ENCODE peak calls at places on chromosome 20, in six cellular contexts. U is mesendoderm, Y is H9, A is H1, Z is neuronal stem cell, O is mesenchymal stem cell. P is an unnamed sample.

GRCh38 chr20:14406495-14406894 is 69.1 kb upstream of the FLRT3 start:
- DNase-seq in Y (no peak), Z (no peak), U (peak; percentile 93), A (no peak), O (no peak), P (peak; percentile 36)

GRCh38 chr20:51487525-51488279 is 54.8 kb downstream of the NFATC2 start:
- DNase-seq in A (no peak), O (peak; percentile 93), Z (no peak), U (no peak), Y (no peak), P (peak; percentile 95)

GRCh38 chr20:17225891-17226409 is 890 bp upstream of the PCSK2 start:
- DNase-seq in Y (peak; percentile 45), O (no peak), U (peak; percentile 24), A (peak; percentile 56), Z (no peak), P (no peak)

GRCh38 chr20:52812231-52812847 is 159.8 kb upstream of the TSHZ2 start:
- DNase-seq in A (no peak), Y (no peak), O (no peak), U (peak; percentile 23), Z (no peak), P (no peak)

GRCh38 chr20:31708839-31709534 is 13.7 kb downstream of the BCL2L1 start:
- DNase-seq in Z (no peak), A (no peak), O (no peak), Y (no peak), U (no peak), P (no peak)

GRCh38 chr20:58847483-58847882 is 3.2 kb downstream of the GNAS-AS1 start:
- DNase-seq in Y (no peak), Z (no peak), U (no peak), A (no peak), O (no peak), P (no peak)

GRCh38 chr20:1711826-1712601 is 54.4 kb upstream of the SIRPG start:
- DNase-seq in Y (no peak), A (no peak), O (no peak), U (no peak), Z (no peak), P (no peak)

GRCh38 chr20:60137657-60138245 is 179.5 kb downstream of the CDH26 start:
- DNase-seq in Z (no peak), Y (no peak), A (peak; percentile 62), O (no peak), U (peak; percentile 67), P (peak; percentile 24)

GRCh38 chr20:50774515-50774914 is 20.3 kb upstream of the BCAS4 start:
- DNase-seq in A (no peak), U (no peak), Y (peak; percentile 4), O (no peak), Z (no peak), P (no peak)

GRCh38 chr20:40897177-40897700 is 131.4 kb upstream of the TOP1 start:
- DNase-seq in O (no peak), U (no peak), A (no peak), Z (no peak), Y (no peak), P (peak; percentile 47)

GRCh38 chr20:13790708-13791107 is 5.9 kb downstream of the NDUFAF5 start:
- DNase-seq in U (no peak), Z (no peak), A (no peak), O (no peak), Y (no peak), P (no peak)

GRCh38 chr20:14896569-14896968 is 559.2 kb upstream of the FLRT3 start:
- DNase-seq in A (no peak), Z (no peak), O (no peak), U (no peak), Y (no peak), P (no peak)

GRCh38 chr20:13996265-13996664 is 949 bp downstream of the MACROD2 start:
- DNase-seq in A (no peak), Y (no peak), U (peak; percentile 5), O (no peak), Z (no peak), P (no peak)

GRCh38 chr20:52493177-52493711 is 301.7 kb upstream of the ZFP64 start:
- DNase-seq in U (no peak), Z (no peak), A (no peak), O (peak; percentile 87), Y (no peak), P (peak; percentile 36)

GRCh38 chr20:53933232-53933846 is 137.1 kb downstream of the BCAS1 start:
- DNase-seq in U (no peak), A (no peak), O (no peak), Y (no peak), Z (no peak), P (no peak)

GRCh38 chr20:44069203-44069931 is 117.6 kb downstream of the JPH2 start:
- DNase-seq in Z (no peak), U (no peak), Y (no peak), O (no peak), A (peak; percentile 22), P (no peak)

GRCh38 chr20:24633521-24633920 is 164.1 kb downstream of the SYNDIG1 start:
- DNase-seq in O (no peak), Z (no peak), Y (no peak), A (peak; percentile 24), U (no peak), P (no peak)

GRCh38 chr20:44738779-44739477 is 6.7 kb upstream of the KCNK15 start:
- DNase-seq in Y (peak; percentile 90), U (peak; percentile 96), O (peak; percentile 65), A (peak; percentile 75), Z (peak; percentile 55), P (peak; percentile 67)

GRCh38 chr20:50578778-50579165 is 68.6 kb downstream of the PTPN1 start:
- DNase-seq in O (no peak), Z (no peak), U (no peak), Y (no peak), A (no peak), P (no peak)

GRCh38 chr20:62595491-62595890 is 46.8 kb upstream of the SLCO4A1 start:
- DNase-seq in Z (no peak), U (no peak), A (no peak), O (no peak), Y (no peak), P (peak; percentile 55)

GRCh38 chr20:35576816-35577215 is 34.9 kb downstream of the ERGIC3 start:
- DNase-seq in U (no peak), Z (no peak), O (no peak), A (no peak), Y (no peak), P (no peak)

GRCh38 chr20:35568645-35569044 is 26.8 kb downstream of the ERGIC3 start:
- DNase-seq in A (no peak), O (no peak), Z (no peak), Y (peak; percentile 69), U (peak; percentile 73), P (no peak)

GRCh38 chr20:35575958-35576357 is 34.1 kb downstream of the ERGIC3 start:
- DNase-seq in Y (no peak), U (no peak), A (no peak), Z (no peak), O (no peak), P (no peak)

GRCh38 chr20:35571566-35571965 is 29.7 kb downstream of the ERGIC3 start:
- DNase-seq in Z (no peak), U (no peak), Y (no peak), O (no peak), A (no peak), P (no peak)

GRCh38 chr20:35572838-35573237 is 31.0 kb downstream of the ERGIC3 start:
- DNase-seq in A (no peak), O (no peak), Z (no peak), Y (no peak), U (no peak), P (no peak)
- H2BK15ac ChIP-seq in A (no peak overlapping the region), O (no peak overlapping the region), Z (no peak overlapping the region), Y (no peak overlapping the region), U (no peak overlapping the region), P (no peak overlapping the region)

DNA sequence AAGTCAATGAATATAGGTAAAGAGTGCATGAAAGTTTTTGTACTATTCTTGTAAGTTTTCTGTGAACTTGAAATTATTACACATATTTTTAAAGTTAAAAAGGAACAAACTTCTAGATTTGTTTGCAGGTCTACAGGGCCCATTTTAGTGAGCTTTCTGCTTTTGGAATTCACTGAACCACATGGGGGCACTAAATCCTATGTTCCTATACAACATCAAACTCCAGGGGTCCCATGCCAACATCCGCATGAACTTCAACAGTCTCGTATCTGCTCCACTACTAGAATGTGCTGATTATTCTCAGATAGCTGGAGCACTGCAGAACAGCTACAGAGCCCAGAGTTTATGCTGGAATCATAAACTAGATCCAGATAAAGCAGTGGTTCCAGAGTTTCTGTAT is 347.9 kb upstream of the SPTLC3 start:
- DNase-seq in Z (peak; percentile 2), U (peak; percentile 83), O (no peak), A (peak; percentile 49), Y (peak; percentile 56), P (no peak)
- H2BK15ac ChIP-seq in Z (no peak overlapping the region), U (no peak overlapping the region), O (no peak overlapping the region), A (no peak overlapping the region), Y (no peak overlapping the region), P (no peak overlapping the region)

DNA sequence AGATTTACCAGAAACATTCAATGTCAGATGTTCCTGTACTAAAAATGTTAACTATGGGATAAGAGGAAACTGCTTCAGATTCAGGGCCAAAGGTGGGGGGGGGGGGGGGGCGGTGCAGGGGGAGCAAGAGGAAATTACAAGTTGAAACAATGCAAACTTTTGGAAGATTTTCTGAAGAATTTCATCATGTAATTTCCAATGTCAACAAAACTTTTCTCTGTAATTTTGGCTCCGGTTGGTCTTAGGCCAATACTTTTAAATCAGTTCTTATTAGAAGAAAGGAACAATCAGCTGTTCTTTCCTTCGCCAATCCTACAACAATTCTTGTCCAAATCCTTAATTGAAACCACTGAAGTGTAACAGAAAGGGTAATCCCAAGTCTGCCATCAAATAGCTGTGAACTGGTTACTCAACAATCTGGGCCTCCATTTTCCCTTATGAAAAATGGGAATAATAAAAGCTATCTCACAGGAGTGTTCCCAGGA is 13.1 kb downstream of the UQCC1 start:
- DNase-seq in U (no peak), O (no peak), A (no peak), Y (no peak), Z (no peak), P (peak; percentile 26)
- H2BK15ac ChIP-seq in U (no peak overlapping the region), O (no peak overlapping the region), A (no peak overlapping the region), Y (no peak overlapping the region), Z (no peak overlapping the region), P (no peak overlapping the region)

GRCh38 chr20:7728373-7728772 is 211.9 kb downstream of the HAO1 start:
- DNase-seq in Z (no peak), Y (no peak), U (no peak), O (no peak), A (no peak), P (no peak)

GRCh38 chr20:7736336-7736735 is 203.9 kb downstream of the HAO1 start:
- DNase-seq in U (no peak), Y (no peak), A (no peak), Z (no peak), O (no peak), P (no peak)

GRCh38 chr20:7734216-7734615 is 206.0 kb downstream of the HAO1 start:
- DNase-seq in A (no peak), U (no peak), Z (no peak), Y (no peak), O (no peak), P (no peak)
- H2BK15ac ChIP-seq in A (no peak overlapping the region), U (no peak overlapping the region), Z (no peak overlapping the region), Y (no peak overlapping the region), O (no peak overlapping the region), P (no peak overlapping the region)

DNA sequence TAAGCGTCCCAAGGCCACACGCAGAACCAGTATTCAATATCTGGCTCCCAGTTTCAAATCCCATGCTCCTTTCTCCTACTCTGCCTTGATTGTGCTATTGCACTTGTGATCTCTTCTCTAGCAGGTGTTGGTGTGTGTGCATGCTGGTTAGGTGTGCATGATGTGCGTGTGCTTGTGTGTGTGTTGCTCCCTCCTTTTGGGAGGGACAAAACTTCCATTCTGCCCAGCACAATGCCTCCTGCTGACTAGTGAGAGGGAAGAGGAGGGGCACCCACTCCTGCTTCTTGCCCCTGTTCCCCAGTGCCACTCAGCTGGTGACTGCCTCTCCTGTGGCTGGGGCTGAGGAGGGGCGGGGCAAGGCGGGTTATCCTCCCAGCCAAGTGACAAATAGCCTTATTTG is 19.7 kb downstream of the CD40 start:
- DNase-seq in O (no peak), Y (no peak), Z (no peak), A (no peak), U (no peak), P (no peak)
- H2BK15ac ChIP-seq in O (no peak overlapping the region), Y (no peak overlapping the region), Z (no peak overlapping the region), A (no peak overlapping the region), U (no peak overlapping the region), P (no peak overlapping the region)

P was measured in IMR-90.